ENCODE peak calls at places on chromosomes 6 and 20, in ten cellular contexts. One of them, this sample, is unnamed.

GRCh38 chr6:72787521-72788031 is 165.7 kb downstream of the KCNQ5 start:
- DNase-seq in testis: no peak
- DNase-seq in transverse colon: no peak
- DNase-seq in A549: peak; percentile 47
- DNase-seq in uterus: no peak
- DNase-seq in tibial nerve: no peak
- DNase-seq in esophagus squamous epithelium: no peak
- DNase-seq in stomach: no peak
- DNase-seq in HCT116: no peak
- DNase-seq in H1: no peak
- DNase-seq in this sample: no peak

GRCh38 chr20:43404880-43405279 is 52.8 kb upstream of the SRSF6 start:
- DNase-seq in testis: no peak
- DNase-seq in transverse colon: no peak
- DNase-seq in A549: peak; percentile 18
- DNase-seq in uterus: no peak
- DNase-seq in tibial nerve: no peak
- DNase-seq in esophagus squamous epithelium: no peak
- DNase-seq in stomach: no peak
- DNase-seq in HCT116: peak; percentile 23
- DNase-seq in H1: peak; percentile 83
- DNase-seq in this sample: no peak

GRCh38 chr6:5466459-5466858 is 205.1 kb downstream of the FARS2 start:
- DNase-seq in testis: no peak
- DNase-seq in transverse colon: no peak
- DNase-seq in A549: no peak
- DNase-seq in uterus: no peak
- DNase-seq in tibial nerve: no peak
- DNase-seq in esophagus squamous epithelium: no peak
- DNase-seq in stomach: no peak
- DNase-seq in HCT116: no peak
- DNase-seq in H1: no peak
- DNase-seq in this sample: no peak

GRCh38 chr20:21344216-21344615 is 41.1 kb downstream of the XRN2 start:
- DNase-seq in testis: no peak
- DNase-seq in transverse colon: no peak
- DNase-seq in A549: no peak
- DNase-seq in uterus: no peak
- DNase-seq in tibial nerve: no peak
- DNase-seq in esophagus squamous epithelium: no peak
- DNase-seq in stomach: no peak
- DNase-seq in HCT116: no peak
- DNase-seq in H1: no peak
- DNase-seq in this sample: no peak

GRCh38 chr6:40719671-40720374 is 132.7 kb upstream of the LRFN2 start:
- DNase-seq in testis: no peak
- DNase-seq in transverse colon: no peak
- DNase-seq in A549: no peak
- DNase-seq in uterus: no peak
- DNase-seq in tibial nerve: no peak
- DNase-seq in esophagus squamous epithelium: no peak
- DNase-seq in stomach: no peak
- DNase-seq in HCT116: no peak
- DNase-seq in H1: peak; percentile 57
- DNase-seq in this sample: peak; percentile 12

GRCh38 chr6:78398292-78398691 is 469.1 kb upstream of the IRAK1BP1 start:
- DNase-seq in testis: no peak
- DNase-seq in transverse colon: no peak
- DNase-seq in A549: no peak
- DNase-seq in uterus: no peak
- DNase-seq in tibial nerve: no peak
- DNase-seq in esophagus squamous epithelium: no peak
- DNase-seq in stomach: no peak
- DNase-seq in HCT116: no peak
- DNase-seq in H1: no peak
- DNase-seq in this sample: no peak

GRCh38 chr6:157376241-157376640 is 4.7 kb upstream of the ZDHHC14 start:
- DNase-seq in testis: no peak
- DNase-seq in transverse colon: no peak
- DNase-seq in A549: no peak
- DNase-seq in uterus: no peak
- DNase-seq in tibial nerve: no peak
- DNase-seq in esophagus squamous epithelium: no peak
- DNase-seq in stomach: no peak
- DNase-seq in HCT116: no peak
- DNase-seq in H1: no peak
- DNase-seq in this sample: no peak

GRCh38 chr6:155248021-155249001 is 15.5 kb upstream of the CLDN20 start:
- DNase-seq in testis: peak; percentile 56
- DNase-seq in transverse colon: peak; percentile 42
- DNase-seq in A549: peak; percentile 50
- DNase-seq in uterus: peak; percentile 64
- DNase-seq in tibial nerve: peak; percentile 21
- DNase-seq in esophagus squamous epithelium: no peak
- DNase-seq in stomach: peak; percentile 42
- DNase-seq in HCT116: peak; percentile 21
- DNase-seq in H1: peak; percentile 67
- DNase-seq in this sample: peak; percentile 61

GRCh38 chr6:132669690-132670291 is 10.8 kb upstream of the TAAR1 start:
- DNase-seq in testis: no peak
- DNase-seq in transverse colon: no peak
- DNase-seq in A549: peak; percentile 40
- DNase-seq in uterus: no peak
- DNase-seq in tibial nerve: no peak
- DNase-seq in esophagus squamous epithelium: no peak
- DNase-seq in stomach: no peak
- DNase-seq in HCT116: peak; percentile 38
- DNase-seq in H1: no peak
- DNase-seq in this sample: no peak

GRCh38 chr6:25942561-25943147 is 12.2 kb upstream of the SLC17A2 start:
- DNase-seq in testis: no peak
- DNase-seq in transverse colon: no peak
- DNase-seq in A549: peak; percentile 64
- DNase-seq in uterus: no peak
- DNase-seq in tibial nerve: no peak
- DNase-seq in esophagus squamous epithelium: no peak
- DNase-seq in stomach: no peak
- DNase-seq in HCT116: peak; percentile 48
- DNase-seq in H1: no peak
- DNase-seq in this sample: no peak

GRCh38 chr6:106097368-106098231 is 11.5 kb downstream of the PRDM1 start:
- DNase-seq in testis: peak; percentile 43
- DNase-seq in transverse colon: peak; percentile 51
- DNase-seq in A549: peak; percentile 17
- DNase-seq in uterus: no peak
- DNase-seq in tibial nerve: no peak
- DNase-seq in esophagus squamous epithelium: peak; percentile 25
- DNase-seq in stomach: no peak
- DNase-seq in HCT116: no peak
- DNase-seq in H1: no peak
- DNase-seq in this sample: no peak

GRCh38 chr6:156348376-156348775 is 428.8 kb upstream of the ARID1B start:
- DNase-seq in testis: no peak
- DNase-seq in transverse colon: no peak
- DNase-seq in A549: no peak
- DNase-seq in uterus: no peak
- DNase-seq in tibial nerve: no peak
- DNase-seq in esophagus squamous epithelium: no peak
- DNase-seq in stomach: no peak
- DNase-seq in HCT116: no peak
- DNase-seq in H1: no peak
- DNase-seq in this sample: no peak

GRCh38 chr6:32853541-32854375 is at the start of the genes PSMB9 and TAP1:
- DNase-seq in testis: peak; percentile 95
- DNase-seq in transverse colon: peak; percentile 97
- DNase-seq in A549: peak; percentile 90
- DNase-seq in uterus: peak; percentile 95
- DNase-seq in tibial nerve: peak; percentile 92
- DNase-seq in esophagus squamous epithelium: peak; percentile 70
- DNase-seq in stomach: peak; percentile 96
- DNase-seq in HCT116: peak; percentile 88
- DNase-seq in H1: peak; percentile 91
- DNase-seq in this sample: peak; percentile 91
- TF ChIP-seq POLR2A in testis: peak; percentile 27
- TF ChIP-seq POLR2A in transverse colon: peak; percentile 97
- TF ChIP-seq POLR2A in A549: peak; percentile 47
- TF ChIP-seq POLR2A in uterus: peak; percentile 94
- TF ChIP-seq POLR2A in tibial nerve: peak; percentile 90
- TF ChIP-seq POLR2A in esophagus squamous epithelium: peak; percentile 76
- TF ChIP-seq POLR2A in stomach: peak; percentile 67
- TF ChIP-seq POLR2A in HCT116: peak; percentile 42
- TF ChIP-seq POLR2A in H1: no peak
- TF ChIP-seq POLR2A in this sample: peak; percentile 92

GRCh38 chr6:158566207-158566818 is 6.4 kb downstream of the TMEM181 start:
- DNase-seq in testis: no peak
- DNase-seq in transverse colon: no peak
- DNase-seq in A549: no peak
- DNase-seq in uterus: no peak
- DNase-seq in tibial nerve: no peak
- DNase-seq in esophagus squamous epithelium: no peak
- DNase-seq in stomach: no peak
- DNase-seq in HCT116: no peak
- DNase-seq in H1: no peak
- DNase-seq in this sample: no peak

GRCh38 chr6:158564243-158565121 is 4.6 kb downstream of the TMEM181 start:
- DNase-seq in testis: no peak
- DNase-seq in transverse colon: peak; percentile 26
- DNase-seq in A549: no peak
- DNase-seq in uterus: no peak
- DNase-seq in tibial nerve: no peak
- DNase-seq in esophagus squamous epithelium: no peak
- DNase-seq in stomach: no peak
- DNase-seq in HCT116: no peak
- DNase-seq in H1: no peak
- DNase-seq in this sample: no peak

GRCh38 chr6:158565122-158565429 is 5.2 kb downstream of the TMEM181 start:
- DNase-seq in testis: no peak
- DNase-seq in transverse colon: no peak
- DNase-seq in A549: no peak
- DNase-seq in uterus: no peak
- DNase-seq in tibial nerve: no peak
- DNase-seq in esophagus squamous epithelium: no peak
- DNase-seq in stomach: no peak
- DNase-seq in HCT116: no peak
- DNase-seq in H1: no peak
- DNase-seq in this sample: no peak

GRCh38 chr6:158567152-158567551 is 7.3 kb downstream of the TMEM181 start:
- DNase-seq in testis: no peak
- DNase-seq in transverse colon: no peak
- DNase-seq in A549: no peak
- DNase-seq in uterus: no peak
- DNase-seq in tibial nerve: no peak
- DNase-seq in esophagus squamous epithelium: no peak
- DNase-seq in stomach: no peak
- DNase-seq in HCT116: no peak
- DNase-seq in H1: no peak
- DNase-seq in this sample: no peak

GRCh38 chr6:158565482-158566040 is 5.7 kb downstream of the TMEM181 start:
- DNase-seq in testis: no peak
- DNase-seq in transverse colon: no peak
- DNase-seq in A549: no peak
- DNase-seq in uterus: no peak
- DNase-seq in tibial nerve: no peak
- DNase-seq in esophagus squamous epithelium: no peak
- DNase-seq in stomach: no peak
- DNase-seq in HCT116: no peak
- DNase-seq in H1: no peak
- DNase-seq in this sample: no peak
- H3K4me3 ChIP-seq in testis: no peak overlapping the region
- H3K4me3 ChIP-seq in transverse colon: no peak overlapping the region
- H3K4me3 ChIP-seq in A549: no peak overlapping the region
- H3K4me3 ChIP-seq in uterus: no peak overlapping the region
- H3K4me3 ChIP-seq in tibial nerve: no peak overlapping the region
- H3K4me3 ChIP-seq in esophagus squamous epithelium: no peak overlapping the region
- H3K4me3 ChIP-seq in stomach: no peak overlapping the region
- H3K4me3 ChIP-seq in HCT116: no peak overlapping the region
- H3K4me3 ChIP-seq in H1: no peak overlapping the region
- H3K4me3 ChIP-seq in this sample: no peak overlapping the region

DNA sequence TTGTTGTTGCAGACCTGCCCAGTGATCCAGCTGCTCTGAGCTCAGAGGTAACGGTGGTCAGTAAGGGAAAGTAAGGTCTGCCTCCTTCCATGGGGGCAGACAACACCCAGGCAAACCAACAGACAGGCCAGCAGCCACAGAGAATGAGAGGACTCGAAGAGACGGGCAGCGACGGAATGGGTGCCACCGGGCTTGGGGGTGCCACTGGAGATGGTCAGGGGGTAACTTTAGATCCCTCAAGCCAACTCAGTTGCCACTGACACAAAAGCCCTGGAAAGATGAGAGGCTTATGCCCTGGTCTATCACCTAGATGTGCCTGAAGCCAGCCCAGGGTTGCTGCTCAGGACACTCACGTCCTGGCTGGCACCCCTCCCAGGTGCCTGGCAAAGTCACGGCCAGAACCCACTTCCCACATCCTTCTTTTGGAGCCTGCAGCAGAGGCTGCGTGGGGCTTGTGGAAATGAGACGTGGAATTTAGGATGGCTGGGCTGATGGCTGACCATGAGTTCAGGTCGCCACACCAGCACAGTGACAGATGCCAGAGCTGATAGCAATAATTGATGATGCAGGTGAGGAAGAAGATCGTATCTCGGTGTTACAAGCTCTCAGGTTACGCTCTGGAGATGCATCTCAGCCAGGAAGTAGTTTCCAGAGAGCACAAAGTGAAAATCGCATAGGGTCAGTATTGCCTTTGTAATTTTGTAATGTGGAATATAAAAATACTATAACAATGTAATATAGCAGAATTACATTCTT is 209.1 kb downstream of the SYNDIG1 start:
- DNase-seq in testis: no peak
- DNase-seq in transverse colon: no peak
- DNase-seq in A549: no peak
- DNase-seq in uterus: no peak
- DNase-seq in tibial nerve: no peak
- DNase-seq in esophagus squamous epithelium: no peak
- DNase-seq in stomach: no peak
- DNase-seq in HCT116: no peak
- DNase-seq in H1: no peak
- DNase-seq in this sample: no peak
- TF ChIP-seq POLR2A in testis: no peak
- TF ChIP-seq POLR2A in transverse colon: no peak
- TF ChIP-seq POLR2A in A549: no peak
- TF ChIP-seq POLR2A in uterus: no peak
- TF ChIP-seq POLR2A in tibial nerve: no peak
- TF ChIP-seq POLR2A in esophagus squamous epithelium: no peak
- TF ChIP-seq POLR2A in stomach: no peak
- TF ChIP-seq POLR2A in HCT116: no peak
- TF ChIP-seq POLR2A in H1: no peak
- TF ChIP-seq POLR2A in this sample: no peak

GRCh38 chr6:43268782-43269272 is 25.5 kb downstream of the TTBK1 start:
- DNase-seq in testis: no peak
- DNase-seq in transverse colon: no peak
- DNase-seq in A549: no peak
- DNase-seq in uterus: no peak
- DNase-seq in tibial nerve: no peak
- DNase-seq in esophagus squamous epithelium: no peak
- DNase-seq in stomach: no peak
- DNase-seq in HCT116: no peak
- DNase-seq in H1: no peak
- DNase-seq in this sample: no peak
- H3K4me3 ChIP-seq in testis: no peak overlapping the region
- H3K4me3 ChIP-seq in transverse colon: no peak overlapping the region
- H3K4me3 ChIP-seq in A549: no peak overlapping the region
- H3K4me3 ChIP-seq in uterus: no peak overlapping the region
- H3K4me3 ChIP-seq in tibial nerve: no peak overlapping the region
- H3K4me3 ChIP-seq in esophagus squamous epithelium: no peak overlapping the region
- H3K4me3 ChIP-seq in stomach: no peak overlapping the region
- H3K4me3 ChIP-seq in HCT116: no peak overlapping the region
- H3K4me3 ChIP-seq in H1: no peak overlapping the region
- H3K4me3 ChIP-seq in this sample: no peak overlapping the region

This sample was measured in ovary.